ENCODE peak calls at places on chromosome 1, in ten cellular contexts. E is ovary; N is CD8-positive, alpha-beta T cell; A is spleen; F is stimulated activated CD4-positive, alpha-beta T cell treated with anti-CD3 and anti-CD28 coated beads, Interleukin-1b, Interleukin-23, amount 100 ng/mL, for 4 hours; R is stimulated activated CD8-positive, alpha-beta memory T cell treated with anti-CD3 and anti-CD28 coated beads, Interleukin-15, amount 100 ng/mL, for 4 hours; H is AG08396; K is NCI-H1105 treated with DMSO at 0.1 percent for 48 hours; M is retina; L is H54. Q is an unnamed sample.

GRCh38 chr1:88194542-88194941 is 489.5 kb upstream of the PKN2 start:
- DNase-seq in N (no peak), M (no peak), F (no peak), A (no peak), K (no peak), E (no peak), L (no peak), H (no peak), R (no peak), Q (no peak)

GRCh38 chr1:43317817-43318471 is 17.2 kb downstream of the TIE1 start:
- DNase-seq in F (no peak), R (no peak), K (no peak), M (no peak), L (no peak), A (peak; percentile 58), E (no peak), H (no peak), N (no peak), Q (peak; percentile 35)

GRCh38 chr1:228011721-228012311 is 5.0 kb downstream of the WNT3A start:
- DNase-seq in N (no peak), R (no peak), H (no peak), A (peak; percentile 58), M (no peak), L (no peak), K (no peak), F (no peak), E (no peak), Q (peak; percentile 1)

GRCh38 chr1:223230161-223230881 is 87.3 kb upstream of the TLR5 start:
- DNase-seq in F (no peak), E (no peak), N (peak; percentile 38), K (no peak), A (no peak), M (no peak), R (no peak), H (peak; percentile 74), L (peak; percentile 67), Q (peak; percentile 87)

GRCh38 chr1:186802388-186802787 is 26.4 kb upstream of the PLA2G4A start:
- DNase-seq in H (no peak), L (no peak), K (no peak), F (no peak), A (no peak), E (no peak), R (no peak), N (no peak), M (no peak), Q (no peak)

GRCh38 chr1:245396615-245397014 is 241.8 kb downstream of the KIF26B start:
- DNase-seq in N (no peak), H (no peak), R (no peak), L (no peak), A (no peak), F (no peak), K (no peak), E (no peak), M (no peak), Q (peak; percentile 13)

GRCh38 chr1:9319789-9320519 is 27.3 kb downstream of the SPSB1 start:
- DNase-seq in A (no peak), R (no peak), H (no peak), E (no peak), K (no peak), F (no peak), L (no peak), N (no peak), M (no peak), Q (no peak)

GRCh38 chr1:53572061-53572801 is 113.0 kb downstream of the DMRTB1 start:
- DNase-seq in A (peak; percentile 51), M (peak; percentile 66), E (no peak), K (peak; percentile 66), L (peak; percentile 79), R (no peak), F (no peak), N (no peak), H (peak; percentile 85), Q (peak; percentile 93)

GRCh38 chr1:177937174-177937770 is 32.6 kb downstream of the SEC16B start:
- DNase-seq in L (no peak), M (no peak), R (no peak), E (no peak), A (no peak), N (no peak), F (no peak), K (no peak), H (no peak), Q (no peak)

GRCh38 chr1:161008857-161009554 is 11.9 kb downstream of the F11R start:
- DNase-seq in N (no peak), A (no peak), K (no peak), E (no peak), R (no peak), L (no peak), F (no peak), H (no peak), M (no peak), Q (no peak)

GRCh38 chr1:246516126-246516525 is 9.0 kb upstream of the SMYD3 start:
- DNase-seq in E (no peak), A (no peak), H (no peak), M (no peak), K (no peak), L (no peak), N (no peak), F (no peak), R (no peak), Q (no peak)

GRCh38 chr1:18353992-18354391 is 126.7 kb upstream of the KLHDC7A start:
- DNase-seq in F (no peak), K (no peak), A (no peak), E (no peak), R (no peak), L (no peak), M (no peak), N (no peak), H (no peak), Q (no peak)

Q was measured in AG08395.